ENCODE peak calls at places on chromosomes 11 and 22, in five cellular contexts. U, H, E, A and N are unnamed samples.

GRCh38 chr11:10592331-10592730 is 23.9 kb upstream of the LYVE1 start:
- DNase-seq in A (peak), U (no peak), H (no peak), E (no peak), N (no peak)

GRCh38 chr11:127492025-127492424 is 491.5 kb upstream of the KIRREL3 start:
- DNase-seq in U (no peak), A (peak), E (no peak), H (no peak), N (no peak)

GRCh38 chr11:123681007-123681406 is 26.6 kb upstream of the SCN3B start:
- DNase-seq in A (no peak), E (no peak), H (no peak), U (no peak), N (no peak)

GRCh38 chr11:57776577-57776976 is 15.0 kb downstream of the CTNND1 start:
- DNase-seq in H (no peak), E (no peak), A (no peak), U (no peak), N (no peak)

GRCh38 chr22:24505337-24505736 is 10.2 kb downstream of the UPB1 start:
- DNase-seq in E (no peak), A (no peak), H (no peak), U (peak), N (no peak)

GRCh38 chr11:73862971-73863370 is 13.7 kb downstream of the COA4 start:
- DNase-seq in U (no peak), A (no peak), H (no peak), E (no peak), N (no peak)

GRCh38 chr22:49499433-49500075 is 328.1 kb downstream of the BRD1 start:
- DNase-seq in U (no peak), H (no peak), E (no peak), A (no peak), N (peak)

GRCh38 chr22:27851974-27852713 is 50.6 kb upstream of the MN1 start:
- DNase-seq in A (no peak), E (peak), U (peak), H (no peak), N (no peak)

GRCh38 chr22:24359452-24360120 is 67.8 kb upstream of the ADORA2A start:
- DNase-seq in E (no peak), H (no peak), A (no peak), U (peak), N (peak)

GRCh38 chr11:101863361-101863760 is 51.4 kb upstream of the CEP126 start:
- DNase-seq in U (no peak), E (no peak), A (peak), H (no peak), N (no peak)

GRCh38 chr11:109733245-109733644 is 311.3 kb downstream of the C11orf87 start:
- DNase-seq in E (no peak), A (peak), H (no peak), U (no peak), N (no peak)

GRCh38 chr22:35930933-35931332 is 97.7 kb downstream of the RBFOX2 start:
- DNase-seq in E (peak), U (peak), A (peak), H (no peak), N (peak)

GRCh38 chr22:42300286-42301071 is 30.0 kb upstream of the TCF20 start:
- DNase-seq in U (no peak), H (peak), A (no peak), E (no peak), N (no peak)

GRCh38 chr11:94330789-94331188 is 26.4 kb downstream of the IZUMO1R start:
- DNase-seq in U (no peak), H (no peak), E (no peak), A (no peak), N (no peak)

GRCh38 chr22:42819412-42820069 is 37.5 kb downstream of the ARFGAP3 start:
- DNase-seq in H (no peak), A (no peak), E (no peak), U (no peak), N (no peak)

DNA sequence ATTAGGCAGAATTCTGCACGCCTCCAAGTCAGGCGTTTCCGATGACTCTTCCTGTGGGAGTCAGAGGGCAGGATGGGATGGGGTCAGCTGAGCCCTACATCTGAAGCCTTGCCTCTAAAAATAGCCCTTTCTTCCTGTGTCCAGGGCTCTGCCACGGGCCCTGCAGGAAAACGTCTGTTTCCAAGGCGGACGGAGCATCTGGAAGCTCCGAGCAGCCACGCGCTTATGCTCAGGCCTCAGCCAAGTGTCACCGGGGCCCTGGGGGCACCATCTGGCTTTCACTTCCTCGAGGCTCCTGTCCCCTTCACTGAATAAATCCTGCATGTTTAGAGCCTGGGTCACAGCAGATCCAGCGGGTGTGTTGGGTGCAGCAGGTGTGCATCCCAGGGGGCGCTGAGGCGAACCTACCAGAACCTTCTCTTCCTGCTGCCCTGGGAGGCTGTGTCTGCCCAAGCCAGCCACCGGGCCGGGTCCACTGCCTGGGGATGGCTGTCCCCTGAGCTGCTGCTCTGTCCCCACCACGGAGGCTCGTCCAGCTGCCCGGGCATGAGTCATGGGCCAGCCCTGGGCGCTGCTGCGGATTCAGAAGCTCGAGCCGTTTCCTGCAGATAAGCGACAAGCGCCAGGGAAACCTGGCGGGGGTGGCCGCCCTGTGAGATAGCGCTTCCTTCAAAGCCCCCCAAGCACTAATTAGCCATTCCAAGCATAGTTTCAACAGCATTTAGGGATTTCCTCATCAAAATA is 32.0 kb upstream of the LINC01488 start:
- DNase-seq in H (no peak), A (peak), E (no peak), U (peak), N (peak)
- H3K4me3 ChIP-seq in H (no peak), A (no peak), E (no peak), U (no peak), N (no peak)

GRCh38 chr11:134414036-134414731 is 2.1 kb upstream of the B3GAT1 start:
- DNase-seq in U (no peak), E (peak), H (no peak), A (no peak), N (no peak)

GRCh38 chr11:134411887-134412507 is at the start of gene B3GAT1:
- DNase-seq in A (no peak), E (peak), H (no peak), U (no peak), N (peak)

GRCh38 chr11:134413334-134414035 is 1.4 kb upstream of the B3GAT1 start:
- DNase-seq in H (no peak), A (no peak), E (peak), U (no peak), N (no peak)

GRCh38 chr11:134410766-134411165 is 1.3 kb downstream of the B3GAT1 start:
- DNase-seq in A (no peak), E (no peak), U (no peak), H (no peak), N (no peak)

GRCh38 chr11:134412508-134413333 is 679 bp upstream of the B3GAT1 start:
- DNase-seq in E (peak), A (no peak), U (no peak), H (peak), N (peak)
- H3K4me3 ChIP-seq in E (peak), A (no peak), U (no peak), H (peak), N (peak)

GRCh38 chr22:29480262-29480511 is 169 bp downstream of the NEFH start:
- DNase-seq in E (no peak), H (no peak), U (no peak), A (no peak), N (no peak)

GRCh38 chr22:29480512-29481264 is 670 bp downstream of the NEFH start:
- DNase-seq in E (peak), A (peak), U (no peak), H (no peak), N (peak)

GRCh38 chr22:29477919-29478318 is 2.1 kb upstream of the NEFH start:
- DNase-seq in U (no peak), A (no peak), E (peak), H (no peak), N (no peak)

GRCh38 chr22:29478326-29479276 is 1.4 kb upstream of the NEFH start:
- DNase-seq in A (no peak), H (no peak), E (peak), U (no peak), N (peak)

DNA sequence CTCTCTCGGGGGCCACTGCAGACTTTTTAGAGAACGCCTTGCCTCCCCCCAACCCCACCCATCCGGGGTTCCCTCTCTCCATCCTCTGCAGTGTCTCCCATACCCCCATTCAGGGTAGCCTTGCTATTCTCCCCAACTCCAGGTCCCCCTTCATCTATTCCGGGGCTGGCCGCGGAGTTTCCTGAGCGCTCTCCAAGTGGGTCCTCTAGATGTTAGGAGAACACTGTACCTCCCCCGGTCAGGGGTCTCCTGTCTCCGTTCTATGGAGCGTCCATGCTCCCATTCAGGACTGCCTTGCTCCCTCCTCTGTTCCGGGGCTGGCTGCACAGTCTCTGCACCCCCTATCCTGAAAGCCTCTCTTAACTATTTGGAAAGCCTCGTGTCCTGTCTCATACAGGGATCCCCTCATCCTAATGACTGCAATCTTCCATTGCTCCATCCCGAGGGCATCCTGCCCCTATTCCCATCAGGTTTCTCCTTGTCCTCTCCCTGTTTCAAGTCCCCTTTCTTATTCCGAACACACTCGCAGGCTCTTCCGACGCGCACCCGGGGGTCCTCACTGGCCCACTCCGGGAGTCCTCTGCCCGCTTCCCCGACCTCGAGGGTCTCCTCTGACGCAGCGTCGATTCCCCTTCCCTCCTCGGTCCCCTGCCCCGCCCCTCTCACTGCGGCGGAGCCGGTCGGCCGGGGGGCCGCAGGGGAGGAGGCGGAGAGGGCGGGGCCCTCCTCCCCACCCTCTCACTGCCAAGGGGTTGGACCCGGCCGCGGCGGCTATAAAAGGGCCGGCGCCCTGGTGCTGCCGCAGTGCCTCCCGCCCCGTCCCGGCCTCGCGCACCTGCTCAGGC is at the start of gene NEFH:
- DNase-seq in E (peak), A (no peak), U (no peak), H (no peak), N (peak)
- H3K4me3 ChIP-seq in E (peak), A (no peak), U (no peak), H (peak), N (peak)

GRCh38 chr11:1832181-1832988 is 2.4 kb upstream of the SYT8 start:
- DNase-seq in E (peak), H (peak), A (peak), U (no peak), N (peak)
- H3K4me3 ChIP-seq in E (peak), H (no peak), A (no peak), U (no peak), N (no peak)

GRCh38 chr11:104700609-104701008 is 197.7 kb downstream of the CASP12 start:
- DNase-seq in U (no peak), E (no peak), H (no peak), A (peak), N (peak)
- H3K4me3 ChIP-seq in U (no peak), E (no peak), H (no peak), A (no peak), N (no peak)

GRCh38 chr22:20203142-20204099 is 52.6 kb upstream of the CCDC188 start:
- DNase-seq in U (peak), A (peak), E (peak), H (no peak), N (no peak)

GRCh38 chr22:20205464-20205963 is 54.7 kb upstream of the CCDC188 start:
- DNase-seq in A (no peak), E (no peak), U (no peak), H (no peak), N (no peak)

GRCh38 chr22:20205964-20206708 is 55.3 kb upstream of the CCDC188 start:
- DNase-seq in H (peak), E (no peak), U (peak), A (peak), N (peak)

GRCh38 chr22:20204821-20205220 is 54.0 kb upstream of the CCDC188 start:
- DNase-seq in U (no peak), H (no peak), E (no peak), A (no peak), N (peak)

GRCh38 chr22:20204281-20204680 is 53.4 kb upstream of the CCDC188 start:
- DNase-seq in H (no peak), E (no peak), U (no peak), A (no peak), N (no peak)
- H3K4me3 ChIP-seq in H (no peak), E (no peak), U (no peak), A (no peak), N (no peak)

GRCh38 chr11:8082391-8083087 is 1.5 kb downstream of the TUB start:
- DNase-seq in E (peak), H (no peak), A (no peak), U (no peak), N (peak)

GRCh38 chr11:8079111-8079675 is 1.8 kb upstream of the TUB start:
- DNase-seq in H (no peak), A (no peak), E (no peak), U (no peak), N (no peak)

GRCh38 chr11:8081591-8082021 is 595 bp downstream of the TUB start:
- DNase-seq in E (peak), A (peak), H (no peak), U (no peak), N (no peak)

GRCh38 chr11:8080674-8081590 is at the start of gene TUB:
- DNase-seq in H (no peak), E (peak), A (no peak), U (no peak), N (peak)

GRCh38 chr11:8080069-8080670 is 841 bp upstream of the TUB start:
- DNase-seq in A (no peak), U (no peak), H (no peak), E (no peak), N (no peak)
- H3K4me3 ChIP-seq in A (peak), U (peak), H (no peak), E (peak), N (peak)

DNA sequence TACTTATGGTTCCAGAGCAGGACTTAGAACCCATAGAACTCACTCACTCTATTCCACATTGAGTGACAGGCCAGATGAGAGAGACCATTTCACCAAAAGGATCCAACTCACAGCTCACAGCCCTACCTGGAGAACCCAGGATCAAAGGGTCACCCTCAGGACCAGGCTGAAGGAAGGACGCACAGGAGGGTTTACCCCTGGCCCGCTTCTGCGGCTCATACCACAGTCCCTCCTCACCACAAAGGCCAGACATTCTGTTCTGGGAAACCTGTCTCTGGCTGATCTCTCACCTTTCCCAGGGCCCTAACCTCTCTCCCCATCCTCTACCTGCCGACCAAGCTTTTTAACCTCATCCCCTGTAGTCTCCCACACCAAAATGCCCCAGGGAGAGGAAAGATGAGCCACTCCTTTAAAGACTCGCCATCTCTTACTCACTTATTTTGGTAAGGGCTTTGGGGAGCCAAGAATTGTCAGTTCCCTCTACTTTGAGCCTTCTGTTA is 4.7 kb downstream of the FOSL1 start:
- DNase-seq in H (no peak), A (no peak), E (no peak), U (no peak), N (no peak)
- H3K4me3 ChIP-seq in H (no peak), A (peak), E (no peak), U (no peak), N (no peak)

DNA sequence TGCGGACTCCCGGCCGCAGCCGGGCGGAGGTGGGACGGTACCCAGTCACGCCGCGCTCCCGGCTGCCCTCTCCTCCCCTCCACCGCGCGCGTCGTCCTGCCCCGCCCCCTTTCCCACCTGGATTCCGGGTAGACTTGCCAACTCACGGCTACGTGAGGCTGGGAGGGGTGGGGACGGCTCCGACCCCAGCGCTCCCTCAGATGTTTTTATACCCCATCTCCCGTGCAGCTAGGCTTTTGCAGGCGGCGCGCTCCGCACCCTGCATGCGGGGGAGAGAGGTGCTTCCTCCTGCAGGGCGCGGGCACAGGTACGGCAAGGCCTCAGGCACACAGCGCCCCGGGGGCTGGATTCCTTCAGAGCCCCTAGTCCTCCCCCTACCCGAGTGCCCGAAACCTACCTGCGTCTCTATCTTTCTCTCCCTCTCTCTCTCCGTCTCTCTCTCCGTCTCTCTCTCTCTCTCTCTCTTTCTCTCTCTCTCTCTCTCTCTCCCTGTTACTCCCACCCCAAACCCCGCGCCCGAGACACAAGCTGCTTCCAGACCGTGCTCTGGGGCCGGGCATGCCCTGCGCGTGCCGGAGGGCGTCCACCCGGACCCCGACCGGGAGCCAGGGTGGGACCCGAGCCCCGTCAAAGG is 1.9 kb downstream of the PDGFB start:
- DNase-seq in A (no peak), U (peak), H (no peak), E (peak), N (no peak)
- H3K4me3 ChIP-seq in A (no peak), U (peak), H (peak), E (peak), N (peak)